ENCODE peak calls at places on chromosomes 5 and 9, in six cellular contexts. X is tibial artery; W is caudate nucleus; R is psoas muscle; S is CD8-positive, alpha-beta T cell; J is A549. V is an unnamed sample.

GRCh38 chr5:37776826-37777225 is 63.0 kb downstream of the GDNF start:
- DNase-seq in X (no peak), J (no peak), S (no peak), R (no peak), W (no peak), V (no peak)

GRCh38 chr5:109328626-109329025 is 81.1 kb downstream of the PJA2 start:
- DNase-seq in S (no peak), X (no peak), J (no peak), W (no peak), R (no peak), V (no peak)

GRCh38 chr5:107601076-107601475 is 69.7 kb downstream of the EFNA5 start:
- DNase-seq in S (no peak), R (no peak), X (no peak), W (no peak), J (no peak), V (no peak)

GRCh38 chr9:135159801-135160200 is 72.3 kb downstream of the OLFM1 start:
- DNase-seq in R (no peak), J (no peak), X (no peak), W (no peak), S (no peak), V (no peak)

GRCh38 chr5:122997294-122997693 is 39.2 kb downstream of the PPIC start:
- DNase-seq in S (no peak), J (no peak), W (no peak), R (no peak), X (no peak), V (no peak)

GRCh38 chr5:65721775-65722574 is at the start of the genes NLN and SGTB:
- DNase-seq in X (peak; percentile 91), S (peak; percentile 81), W (peak; percentile 80), J (peak; percentile 74), R (peak; percentile 87), V (peak; percentile 87)

GRCh38 chr9:74760031-74760700 is 127.6 kb downstream of the TRPM6 start:
- DNase-seq in X (no peak), S (no peak), W (no peak), R (no peak), J (no peak), V (no peak)

GRCh38 chr9:134645607-134646365 is 4.2 kb downstream of the COL5A1 start:
- DNase-seq in W (no peak), X (no peak), S (no peak), J (no peak), R (no peak), V (no peak)

GRCh38 chr9:109107402-109108240 is 12.1 kb downstream of the TMEM245 start:
- DNase-seq in S (no peak), W (no peak), X (no peak), J (peak; percentile 70), R (no peak), V (no peak)
- H3K27ac ChIP-seq in S (no peak overlapping the region), W (no peak overlapping the region), X (peak overlapping the region; percentile 24), J (peak overlapping the region; percentile 77), R (peak overlapping the region; percentile 53), V (peak overlapping the region; percentile 2)

DNA sequence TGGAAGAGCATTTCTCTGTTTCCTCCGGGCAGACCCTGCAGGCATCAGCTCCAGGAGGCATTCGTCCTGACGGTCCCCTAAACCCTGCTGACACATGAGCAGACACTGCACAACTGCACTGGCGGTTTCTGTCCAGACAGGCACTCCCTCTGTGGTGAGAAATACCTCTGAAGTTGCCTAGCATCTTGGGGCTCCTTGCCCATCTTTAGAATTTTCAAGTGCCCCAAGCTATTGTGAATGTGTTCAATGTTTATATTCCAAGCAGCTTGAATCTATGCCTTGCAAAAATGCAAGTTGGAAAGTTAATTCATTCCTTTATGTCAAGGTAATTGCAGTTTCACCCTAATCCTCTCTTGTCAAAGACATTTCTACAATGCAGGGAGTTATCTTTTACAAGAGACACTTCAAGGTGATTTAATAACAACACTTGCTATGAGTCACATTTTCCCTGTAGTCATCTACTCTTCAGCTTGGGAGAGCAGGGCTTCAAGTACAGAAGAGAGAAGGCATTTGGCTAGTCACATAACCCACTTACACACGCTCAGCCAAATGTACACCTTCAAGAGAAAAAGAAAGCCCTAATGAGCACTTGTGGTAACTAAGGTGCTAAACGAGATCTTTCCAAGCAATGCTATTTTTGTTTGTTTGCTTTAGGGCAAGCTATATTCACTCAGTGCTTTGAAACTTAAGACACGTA is 302.5 kb downstream of the MLLT3 start:
- DNase-seq in S (no peak), W (no peak), R (no peak), X (no peak), J (no peak), V (no peak)
- H3K27ac ChIP-seq in S (no peak overlapping the region), W (peak overlapping the region; percentile 2), R (no peak overlapping the region), X (no peak overlapping the region), J (no peak overlapping the region), V (no peak overlapping the region)

DNA sequence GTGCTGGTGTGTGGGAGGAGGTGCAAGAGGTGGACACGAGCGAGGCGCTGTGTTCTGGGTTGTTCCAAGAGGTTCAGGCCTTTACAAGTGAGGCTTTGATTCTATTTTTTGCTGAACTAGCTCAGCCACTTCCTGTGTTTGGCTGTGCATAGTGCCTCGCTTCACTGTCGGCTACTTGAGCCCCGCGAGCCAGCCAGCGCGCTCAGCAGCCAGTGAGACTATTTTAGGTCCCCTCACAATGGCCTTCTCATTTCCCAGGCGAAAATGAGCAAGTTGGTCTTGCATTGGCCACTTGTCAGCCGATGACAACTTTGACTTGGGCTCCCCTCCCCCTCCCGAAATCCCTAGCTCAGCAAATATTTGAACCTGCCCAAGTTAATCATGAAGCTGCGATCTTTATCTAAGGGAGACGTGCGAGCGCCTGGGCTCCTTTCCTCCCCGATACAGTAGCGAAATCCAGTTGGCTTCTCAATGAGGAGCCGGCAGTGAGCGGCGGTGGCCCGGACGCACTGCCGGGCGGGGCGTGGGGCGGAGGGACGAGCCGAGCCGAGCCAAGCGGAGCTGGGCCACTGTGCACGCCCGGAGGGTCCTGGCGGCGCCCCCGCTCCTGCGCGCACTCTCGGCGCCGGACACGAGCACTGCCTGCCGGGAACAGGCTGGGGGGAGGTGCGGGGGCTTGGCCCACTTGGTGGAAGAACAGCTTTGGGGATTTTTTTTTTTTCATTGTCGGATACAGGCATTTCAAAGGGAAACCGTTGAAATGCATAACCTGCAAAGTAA is 72.6 kb downstream of the PIK3R1 start:
- DNase-seq in S (peak; percentile 32), J (peak; percentile 34), W (peak; percentile 70), X (peak; percentile 85), R (peak; percentile 68), V (peak; percentile 23)
- H3K27ac ChIP-seq in S (peak overlapping the region; percentile 40), J (peak overlapping the region; percentile 86), W (peak overlapping the region; percentile 89), X (peak overlapping the region; percentile 76), R (peak overlapping the region; percentile 95), V (peak overlapping the region; percentile 45)

GRCh38 chr5:110736763-110737162 is 2.0 kb upstream of the SLC25A46 start:
- DNase-seq in W (no peak), R (no peak), J (no peak), X (no peak), S (no peak), V (no peak)

GRCh38 chr5:110735545-110735944 is 3.3 kb upstream of the SLC25A46 start:
- DNase-seq in X (no peak), R (no peak), S (no peak), J (no peak), W (no peak), V (no peak)

GRCh38 chr5:110738812-110739651 is at the start of gene SLC25A46:
- DNase-seq in J (peak; percentile 79), S (peak; percentile 83), X (peak; percentile 91), R (peak; percentile 85), W (peak; percentile 83), V (peak; percentile 78)

GRCh38 chr5:110738503-110738811 is 350 bp upstream of the SLC25A46 start:
- DNase-seq in S (no peak), W (peak; percentile 38), R (no peak), J (peak; percentile 76), X (no peak), V (no peak)

DNA sequence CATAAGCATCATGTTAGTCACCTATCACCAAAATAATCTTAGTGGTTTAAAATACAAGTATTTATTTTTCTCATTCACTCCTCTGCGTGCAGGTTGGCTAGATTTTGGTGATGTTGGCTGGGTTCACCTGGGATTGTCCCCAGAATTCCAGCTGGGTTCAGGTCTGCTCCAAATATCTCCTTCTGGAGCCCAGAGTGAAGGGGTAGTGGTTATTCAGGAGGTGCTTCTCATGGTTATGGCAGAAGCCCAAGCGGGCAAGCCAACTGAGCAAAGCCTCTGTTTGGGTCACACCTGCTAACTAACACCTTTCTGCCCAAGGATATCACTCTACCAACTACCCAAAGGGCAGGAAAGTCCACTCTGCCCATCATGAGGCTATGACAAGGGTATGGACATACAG is 4.7 kb upstream of the SLC25A46 start:
- DNase-seq in J (no peak), W (no peak), R (no peak), S (no peak), X (no peak), V (no peak)
- H3K27ac ChIP-seq in J (no peak overlapping the region), W (no peak overlapping the region), R (no peak overlapping the region), S (no peak overlapping the region), X (no peak overlapping the region), V (no peak overlapping the region)

DNA sequence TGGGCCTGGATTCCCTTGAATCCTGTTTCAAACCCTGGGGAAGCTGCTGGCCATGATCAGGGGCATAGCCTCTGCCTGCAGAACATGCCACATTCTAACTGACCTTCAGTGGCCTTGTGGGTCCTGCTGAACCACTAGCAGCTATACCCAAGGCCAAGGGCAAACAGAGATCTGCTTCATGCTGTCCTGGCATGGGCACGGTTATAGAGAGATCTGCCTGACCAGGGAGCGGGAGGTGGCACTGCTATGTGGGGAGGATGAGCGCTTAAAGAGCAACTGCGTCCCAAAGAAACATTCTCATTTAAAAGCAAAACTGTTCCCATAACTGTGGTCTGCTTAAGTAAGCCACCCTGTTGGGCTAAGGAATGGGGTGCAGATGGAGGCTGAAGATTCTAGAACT is 36.5 kb upstream of the SYNPO start:
- DNase-seq in J (no peak), R (no peak), S (no peak), W (no peak), X (no peak), V (no peak)
- H3K27ac ChIP-seq in J (peak overlapping the region; percentile 15), R (peak overlapping the region; percentile 46), S (no peak overlapping the region), W (no peak overlapping the region), X (peak overlapping the region; percentile 86), V (no peak overlapping the region)

GRCh38 chr5:167699434-167699833 is 592.0 kb upstream of the WWC1 start:
- DNase-seq in S (no peak), R (no peak), W (no peak), X (no peak), J (peak; percentile 69), V (no peak)
- H3K27ac ChIP-seq in S (no peak overlapping the region), R (no peak overlapping the region), W (no peak overlapping the region), X (no peak overlapping the region), J (peak overlapping the region; percentile 86), V (no peak overlapping the region)

GRCh38 chr9:20972684-20973083 is 58.8 kb downstream of the HACD4 start:
- DNase-seq in R (no peak), X (no peak), S (no peak), J (no peak), W (no peak), V (no peak)
- H3K27ac ChIP-seq in R (no peak overlapping the region), X (no peak overlapping the region), S (no peak overlapping the region), J (no peak overlapping the region), W (no peak overlapping the region), V (no peak overlapping the region)

DNA sequence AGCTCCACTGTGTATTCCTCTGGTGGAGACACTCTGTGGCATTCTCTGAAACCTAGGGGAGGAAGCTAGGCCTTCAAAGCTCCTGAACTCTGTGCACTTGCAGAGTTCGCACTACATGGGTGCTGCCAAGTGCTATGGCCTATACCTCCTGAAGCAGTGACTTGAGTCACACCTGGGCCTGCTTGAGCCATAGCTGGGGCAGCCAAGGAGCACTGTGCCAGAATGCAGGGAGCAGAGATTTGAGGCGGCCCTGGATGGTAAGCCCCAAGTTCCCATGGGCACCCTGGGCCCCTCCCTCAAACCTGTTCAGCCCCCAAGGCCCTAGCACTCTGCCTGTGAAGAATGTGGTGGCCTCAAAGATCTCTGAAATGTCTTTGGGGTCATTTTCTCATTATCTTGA is 212.9 kb downstream of the SPATA31A6 start:
- DNase-seq in X (no peak), R (no peak), S (no peak), J (no peak), W (no peak), V (no peak)
- H3K27ac ChIP-seq in X (no peak overlapping the region), R (no peak overlapping the region), S (no peak overlapping the region), J (no peak overlapping the region), W (no peak overlapping the region), V (no peak overlapping the region)

GRCh38 chr5:73895471-73895870 is 269.5 kb downstream of the ARHGEF28 start:
- DNase-seq in S (no peak), W (no peak), R (no peak), J (no peak), X (no peak), V (no peak)
- H3K27ac ChIP-seq in S (no peak overlapping the region), W (no peak overlapping the region), R (no peak overlapping the region), J (no peak overlapping the region), X (no peak overlapping the region), V (no peak overlapping the region)